ENCODE peak calls at places on chromosomes 2 and 18, in seven cellular contexts. Y, Z, N, V, O, U and P are unnamed samples.
A peak's percentile ranks its signal among the peaks of the same experiment; 100 is the strongest.

GRCh38 chr2:68943581-68944568 is 8.8 kb downstream of the GKN2 start:
- DNase-seq in Y (no peak), Z (peak; percentile 74), N (peak; percentile 68), V (peak; percentile 63), O (peak; percentile 85), U (peak; percentile 37), P (peak; percentile 68)

GRCh38 chr2:229601396-229601795 is 113.0 kb downstream of the DNER start:
- DNase-seq in Y (no peak), Z (no peak), N (no peak), V (no peak), O (no peak), U (no peak), P (peak; percentile 61)

GRCh38 chr2:120005834-120006521 is 6.9 kb upstream of the EPB41L5 start:
- DNase-seq in Y (no peak), Z (no peak), N (no peak), V (no peak), O (no peak), U (no peak), P (no peak)

GRCh38 chr2:10909050-10909995 is 2.4 kb upstream of the KCNF1 start:
- DNase-seq in Y (no peak), Z (peak; percentile 10), N (peak; percentile 42), V (peak; percentile 43), O (peak; percentile 94), U (no peak), P (no peak)

GRCh38 chr2:212489719-212490346 is 48.8 kb downstream of the ERBB4 start:
- DNase-seq in Y (no peak), Z (no peak), N (no peak), V (no peak), O (no peak), U (no peak), P (no peak)

GRCh38 chr2:60439219-60439974 is 114.1 kb downstream of the BCL11A start:
- DNase-seq in Y (no peak), Z (peak; percentile 35), N (no peak), V (no peak), O (no peak), U (no peak), P (no peak)

GRCh38 chr2:25960920-25961319 is 21.4 kb downstream of the KIF3C start:
- DNase-seq in Y (no peak), Z (peak; percentile 59), N (no peak), V (no peak), O (no peak), U (no peak), P (peak; percentile 60)

GRCh38 chr2:107412209-107412904 is 414.3 kb upstream of the RGPD4 start:
- DNase-seq in Y (no peak), Z (peak; percentile 70), N (no peak), V (no peak), O (no peak), U (no peak), P (peak; percentile 75)

GRCh38 chr2:224027070-224027469 is 12.0 kb downstream of the SERPINE2 start:
- DNase-seq in Y (no peak), Z (no peak), N (no peak), V (no peak), O (peak; percentile 2), U (no peak), P (no peak)

GRCh38 chr18:77059294-77059916 is 73.2 kb downstream of the MBP start:
- DNase-seq in Y (no peak), Z (peak; percentile 92), N (peak; percentile 67), V (peak; percentile 17), O (peak; percentile 21), U (no peak), P (peak; percentile 77)

GRCh38 chr2:62283147-62283546 is 87.2 kb downstream of the B3GNT2 start:
- DNase-seq in Y (no peak), Z (no peak), N (no peak), V (no peak), O (no peak), U (no peak), P (no peak)

GRCh38 chr2:48900321-48901014 is 144.9 kb upstream of the LHCGR start:
- DNase-seq in Y (no peak), Z (no peak), N (no peak), V (no peak), O (no peak), U (peak; percentile 65), P (no peak)

GRCh38 chr2:85444629-85445028 is 26.1 kb downstream of the SH2D6 start:
- DNase-seq in Y (no peak), Z (peak; percentile 59), N (no peak), V (no peak), O (no peak), U (no peak), P (peak; percentile 23)

GRCh38 chr2:109558076-109558882 is 55.5 kb downstream of the SEPTIN10 start:
- DNase-seq in Y (no peak), Z (peak; percentile 85), N (no peak), V (peak; percentile 17), O (no peak), U (no peak), P (peak; percentile 75)

GRCh38 chr2:174694196-174694878 is 69.9 kb downstream of the CHRNA1 start:
- DNase-seq in Y (no peak), Z (no peak), N (no peak), V (no peak), O (no peak), U (no peak), P (no peak)

GRCh38 chr2:74856004-74856578 is 22.2 kb downstream of the HK2 start:
- DNase-seq in Y (no peak), Z (no peak), N (no peak), V (no peak), O (no peak), U (no peak), P (no peak)

GRCh38 chr18:46632401-46633089 is 24.5 kb downstream of the LOXHD1 start:
- DNase-seq in Y (no peak), Z (peak; percentile 28), N (no peak), V (no peak), O (peak; percentile 61), U (no peak), P (no peak)

GRCh38 chr2:124032799-124033198 is 7.7 kb downstream of the CNTNAP5 start:
- DNase-seq in Y (no peak), Z (no peak), N (no peak), V (no peak), O (no peak), U (no peak), P (no peak)

GRCh38 chr2:54254180-54254579 is 1.8 kb downstream of the TSPYL6 start:
- DNase-seq in Y (no peak), Z (no peak), N (no peak), V (no peak), O (no peak), U (no peak), P (no peak)

GRCh38 chr2:205496370-205496769 is 185.9 kb upstream of the NRP2 start:
- DNase-seq in Y (no peak), Z (no peak), N (no peak), V (no peak), O (no peak), U (no peak), P (no peak)

GRCh38 chr18:10898417-10898974 is 250.9 kb downstream of the PIEZO2 start:
- DNase-seq in Y (no peak), Z (no peak), N (no peak), V (no peak), O (no peak), U (no peak), P (no peak)

GRCh38 chr2:55585451-55586079 is 31.9 kb downstream of the PPP4R3B start:
- DNase-seq in Y (no peak), Z (peak; percentile 79), N (no peak), V (no peak), O (no peak), U (no peak), P (peak; percentile 77)

GRCh38 chr2:178482437-178482836 is 2.2 kb downstream of the PLEKHA3 start:
- DNase-seq in Y (no peak), Z (no peak), N (no peak), V (no peak), O (no peak), U (no peak), P (no peak)

GRCh38 chr2:41496908-41497307 is 550.9 kb upstream of the PKDCC start:
- DNase-seq in Y (no peak), Z (no peak), N (no peak), V (no peak), O (no peak), U (no peak), P (no peak)

GRCh38 chr2:23673830-23674679 is 252.9 kb downstream of the ATAD2B start:
- DNase-seq in Y (no peak), Z (peak; percentile 18), N (no peak), V (no peak), O (no peak), U (no peak), P (peak; percentile 10)